ENCODE peak calls at places on chromosome 11, in eight cellular contexts. Z, C, F, I, B, M, D and E are unnamed samples.

GRCh38 chr11:12235945-12236743 is 125.8 kb downstream of the MICAL2 start:
- DNase-seq in Z (no peak), C (no peak), F (no peak), I (no peak), B (peak; percentile 73), M (no peak), D (peak; percentile 43), E (no peak)

GRCh38 chr11:6611092-6612007 is 666 bp downstream of the TAF10 start:
- DNase-seq in Z (peak; percentile 24), C (no peak), F (peak; percentile 66), I (peak; percentile 27), B (peak; percentile 38), M (peak; percentile 59), D (no peak), E (peak; percentile 89)

GRCh38 chr11:46677169-46677568 is 23.2 kb downstream of the ARHGAP1 start:
- DNase-seq in Z (no peak), C (peak; percentile 58), F (no peak), I (no peak), B (no peak), M (no peak), D (no peak), E (peak; percentile 71)

GRCh38 chr11:57823859-57824258 is 62.3 kb downstream of the CTNND1 start:
- DNase-seq in Z (no peak), C (no peak), F (no peak), I (no peak), B (no peak), M (no peak), D (no peak), E (no peak)

GRCh38 chr11:84532364-84532763 is 1094.8 kb downstream of the DLG2 start:
- DNase-seq in Z (no peak), C (no peak), F (no peak), I (no peak), B (no peak), M (no peak), D (no peak), E (no peak)

GRCh38 chr11:105315287-105315686 is 175.7 kb upstream of the CARD18 start:
- DNase-seq in Z (no peak), C (no peak), F (no peak), I (no peak), B (peak; percentile 57), M (no peak), D (no peak), E (no peak)

GRCh38 chr11:26696330-26696729 is 25.5 kb downstream of the SLC5A12 start:
- DNase-seq in Z (no peak), C (no peak), F (no peak), I (no peak), B (no peak), M (no peak), D (no peak), E (no peak)

GRCh38 chr11:47348131-47348802 is 4.2 kb downstream of the MYBPC3 start:
- DNase-seq in Z (no peak), C (no peak), F (no peak), I (no peak), B (no peak), M (no peak), D (no peak), E (no peak)

GRCh38 chr11:69140635-69141034 is 15.1 kb upstream of the SMIM38 start:
- DNase-seq in Z (no peak), C (no peak), F (no peak), I (no peak), B (no peak), M (no peak), D (no peak), E (no peak)

GRCh38 chr11:110089617-110090282 is 3.4 kb upstream of the ZC3H12C start:
- DNase-seq in Z (no peak), C (no peak), F (no peak), I (no peak), B (no peak), M (no peak), D (no peak), E (no peak)

GRCh38 chr11:129317564-129317963 is 58.1 kb upstream of the BARX2 start:
- DNase-seq in Z (no peak), C (no peak), F (no peak), I (no peak), B (no peak), M (peak; percentile 25), D (no peak), E (no peak)

GRCh38 chr11:94519478-94520084 is 7.3 kb downstream of the C11orf97 start:
- DNase-seq in Z (no peak), C (no peak), F (no peak), I (no peak), B (peak; percentile 62), M (no peak), D (no peak), E (no peak)

GRCh38 chr11:63547076-63547475 is 10.5 kb downstream of the PLAAT4 start:
- DNase-seq in Z (no peak), C (no peak), F (no peak), I (no peak), B (no peak), M (no peak), D (no peak), E (no peak)

DNA sequence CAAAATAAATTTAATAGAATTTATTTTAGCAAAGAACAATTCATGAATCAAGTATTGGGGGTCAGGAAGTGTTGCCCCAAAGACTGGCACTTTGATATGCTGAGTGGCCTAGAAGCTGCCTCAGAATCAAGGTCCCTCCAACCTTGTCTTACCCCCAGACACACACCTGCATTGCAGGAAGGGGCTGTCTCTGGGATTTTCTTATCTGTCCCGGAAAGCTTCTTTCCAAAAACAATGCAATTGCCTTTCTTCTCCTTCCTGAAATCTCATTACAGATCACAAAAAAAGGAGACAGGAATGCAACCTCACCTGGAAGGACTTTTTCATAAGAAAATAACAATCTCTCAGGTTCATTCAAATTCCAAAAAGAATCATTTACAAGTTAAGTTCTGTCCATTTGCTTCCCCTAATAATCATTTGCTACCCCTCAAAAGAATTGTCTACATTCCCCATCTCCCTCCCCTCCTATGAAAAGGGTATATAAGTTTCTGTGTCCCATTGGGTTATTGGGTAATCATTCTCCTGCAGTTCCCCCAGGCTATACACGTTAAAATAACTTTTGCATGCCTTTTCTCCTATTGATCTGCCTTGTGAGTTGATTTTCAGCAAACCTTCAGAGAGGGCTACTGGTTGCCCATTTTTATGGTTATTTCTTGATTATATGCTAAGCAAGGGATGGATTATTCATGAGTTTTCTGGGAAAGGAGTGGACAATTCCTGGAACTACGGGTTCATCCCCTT is 21.3 kb downstream of the OR10A6 start:
- DNase-seq in Z (no peak), C (no peak), F (no peak), I (no peak), B (peak; percentile 62), M (no peak), D (no peak), E (no peak)
- TF ChIP-seq CTCF in Z (no peak), C (no peak), F (no peak), I (no peak), B (no peak), M (no peak), D (no peak), E (no peak)

GRCh38 chr11:65111537-65112225 is at the start of gene TM7SF2:
- DNase-seq in Z (peak; percentile 97), C (peak; percentile 98), F (peak; percentile 93), I (peak; percentile 97), B (peak; percentile 99), M (peak; percentile 96), D (peak; percentile 98), E (peak; percentile 95)
- TF ChIP-seq CTCF in Z (no peak), C (no peak), F (peak; percentile 10), I (no peak), B (no peak), M (no peak), D (no peak), E (no peak)

DNA sequence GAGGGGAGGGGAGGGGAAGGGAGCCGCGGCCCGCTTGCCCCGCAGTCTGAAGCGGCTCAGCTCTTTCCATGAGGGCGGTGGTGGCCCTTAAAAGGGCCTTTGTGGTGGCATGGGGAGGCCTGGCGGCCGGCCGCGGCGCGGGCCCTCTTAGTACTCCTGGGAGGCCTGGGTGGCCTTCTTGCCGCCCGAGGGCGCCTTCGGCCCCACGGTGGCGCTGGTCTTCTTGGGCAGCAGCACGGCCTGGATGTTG is 6.9 kb downstream of the DPAGT1 start:
- DNase-seq in Z (peak; percentile 74), C (peak; percentile 94), F (peak; percentile 83), I (no peak), B (peak; percentile 68), M (peak; percentile 87), D (peak; percentile 80), E (no peak)
- TF ChIP-seq CTCF in Z (no peak), C (peak; percentile 69), F (peak; percentile 73), I (peak; percentile 71), B (peak; percentile 48), M (peak; percentile 71), D (peak; percentile 61), E (peak; percentile 88)

DNA sequence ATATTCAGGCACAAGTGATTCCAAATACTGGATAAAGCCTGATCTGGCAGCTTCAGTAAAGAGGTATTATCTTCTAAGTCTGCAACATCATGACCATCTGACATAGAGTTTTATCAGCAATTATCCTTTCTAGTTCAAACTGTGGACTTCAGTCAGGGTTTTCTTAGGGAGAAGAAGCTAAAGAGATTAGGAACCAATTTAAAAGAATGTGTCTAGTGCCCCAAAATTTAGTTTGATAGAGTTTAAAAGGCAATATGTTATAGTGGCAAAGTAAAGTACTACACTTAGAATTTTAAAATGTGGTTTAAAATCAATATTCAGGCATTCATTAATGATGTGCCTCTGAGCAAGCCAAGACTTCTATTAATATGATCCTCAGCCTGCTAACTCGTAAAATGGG is 5.4 kb downstream of the PAK1 start:
- DNase-seq in Z (no peak), C (no peak), F (no peak), I (no peak), B (no peak), M (no peak), D (no peak), E (no peak)
- TF ChIP-seq CTCF in Z (no peak), C (no peak), F (no peak), I (no peak), B (peak; percentile 33), M (no peak), D (no peak), E (no peak)

DNA sequence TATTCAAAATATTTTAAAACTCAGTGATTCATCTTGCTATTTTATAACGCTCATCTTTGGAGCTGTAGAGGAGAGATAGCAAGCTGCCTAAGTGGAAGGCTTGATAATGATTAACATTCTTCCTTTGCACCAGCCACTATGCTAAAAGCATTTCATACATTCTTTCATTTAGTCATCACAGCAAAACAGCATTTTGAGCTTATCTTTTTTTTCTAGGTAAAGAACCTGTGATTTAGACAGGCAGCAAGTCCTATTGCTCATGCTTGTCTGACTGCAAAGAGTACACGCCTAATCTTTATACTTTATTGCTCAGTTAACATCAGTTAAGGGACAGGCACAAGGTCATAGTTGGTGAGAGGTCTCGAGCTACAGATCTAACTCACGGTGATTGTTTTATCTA is 713.1 kb upstream of the ARHGAP42 start:
- DNase-seq in Z (no peak), C (no peak), F (no peak), I (no peak), B (no peak), M (no peak), D (no peak), E (no peak)
- TF ChIP-seq CTCF in Z (no peak), C (no peak), F (no peak), I (no peak), B (no peak), M (no peak), D (no peak), E (no peak)